ENCODE peak calls at places on chromosomes 6 and 20, in five cellular contexts. W is neural crest cell, H is heart left ventricle, D is endothelial cell of umbilical vein, M is brain microvascular endothelial cell. X is an unnamed sample.

GRCh38 chr6:43445576-43445975 is 9.8 kb downstream of the DLK2 start:
- DNase-seq in W (no peak), H (no peak), D (no peak), M (no peak), X (no peak)

GRCh38 chr6:83047065-83047754 is 18.4 kb downstream of the UBE3D start:
- DNase-seq in W (no peak), H (no peak), D (no peak), M (no peak), X (no peak)

GRCh38 chr6:136344420-136344819 is 54.8 kb upstream of the BCLAF1 start:
- DNase-seq in W (no peak), H (no peak), D (peak), M (peak), X (no peak)

GRCh38 chr6:75381878-75382633 is 97.5 kb upstream of the TMEM30A start:
- DNase-seq in W (no peak), H (no peak), D (peak), M (peak), X (no peak)

GRCh38 chr6:20819774-20820400 is 285.6 kb downstream of the CDKAL1 start:
- DNase-seq in W (no peak), H (no peak), D (no peak), M (no peak), X (no peak)

GRCh38 chr6:39452306-39452705 is 129.8 kb upstream of the KCNK16 start:
- DNase-seq in W (no peak), H (no peak), D (no peak), M (peak), X (no peak)

GRCh38 chr20:47501117-47501482 is 587 bp upstream of the NCOA3 start:
- DNase-seq in W (no peak), H (no peak), D (no peak), M (no peak), X (no peak)

GRCh38 chr20:3716195-3716834 is 3.9 kb upstream of the SIGLEC1 start:
- DNase-seq in W (peak), H (peak), D (peak), M (peak), X (peak)

GRCh38 chr6:37877373-37878149 is 58.0 kb downstream of the ZFAND3 start:
- DNase-seq in W (no peak), H (no peak), D (no peak), M (no peak), X (no peak)

GRCh38 chr20:3013771-3014170 is 29.7 kb upstream of the GNRH2 start:
- DNase-seq in W (no peak), H (no peak), D (no peak), M (no peak), X (no peak)

GRCh38 chr6:170448317-170448716 is 104.8 kb downstream of the PSMB1 start:
- DNase-seq in W (no peak), H (no peak), D (no peak), M (no peak), X (peak)

GRCh38 chr20:54069501-54069971 is 858 bp downstream of the BCAS1 start:
- DNase-seq in W (no peak), H (no peak), D (no peak), M (no peak), X (no peak)

GRCh38 chr6:35497571-35498406 is 910 bp upstream of the TEAD3 start:
- DNase-seq in W (peak), H (peak), D (peak), M (peak), X (peak)

GRCh38 chr6:31574106-31575061 is 981 bp upstream of the TNF start:
- DNase-seq in W (no peak), H (no peak), D (no peak), M (no peak), X (no peak)

GRCh38 chr20:39795401-39796272 is 833.5 kb downstream of the DHX35 start:
- DNase-seq in W (no peak), H (no peak), D (no peak), M (peak), X (no peak)

GRCh38 chr20:64224344-64225165 is 31.0 kb upstream of the PCMTD2 start:
- DNase-seq in W (no peak), H (no peak), D (peak), M (peak), X (no peak)

GRCh38 chr6:31940256-31940664 is 5.6 kb upstream of the CFB start:
- DNase-seq in W (no peak), H (no peak), D (no peak), M (peak), X (no peak)

GRCh38 chr20:41055679-41056078 is 27.1 kb downstream of the TOP1 start:
- DNase-seq in W (no peak), H (no peak), D (no peak), M (no peak), X (no peak)

GRCh38 chr20:52219441-52219840 is 27.9 kb upstream of the ZFP64 start:
- DNase-seq in W (no peak), H (no peak), D (no peak), M (no peak), X (no peak)

GRCh38 chr20:58084966-58085365 is 143.5 kb downstream of the ANKRD60 start:
- DNase-seq in W (no peak), H (no peak), D (peak), M (no peak), X (no peak)

GRCh38 chr6:80503660-80504059 is 397.2 kb downstream of the BCKDHB start:
- DNase-seq in W (no peak), H (no peak), D (no peak), M (no peak), X (no peak)

GRCh38 chr20:47784599-47785320 is 521 bp downstream of the SULF2 start:
- DNase-seq in W (peak), H (peak), D (peak), M (no peak), X (peak)

GRCh38 chr6:127550403-127550802 is 26.6 kb upstream of the C6orf58 start:
- DNase-seq in W (no peak), H (no peak), D (no peak), M (no peak), X (no peak)

GRCh38 chr6:11744753-11745152 is 33.9 kb downstream of the ADTRP start:
- DNase-seq in W (no peak), H (peak), D (peak), M (peak), X (no peak)

GRCh38 chr6:14026831-14027539 is 90.6 kb upstream of the CD83 start:
- DNase-seq in W (no peak), H (no peak), D (peak), M (no peak), X (no peak)

GRCh38 chr20:47326718-47327137 is 29.8 kb downstream of the ZMYND8 start:
- DNase-seq in W (no peak), H (no peak), D (peak), M (peak), X (no peak)

GRCh38 chr6:42043787-42044475 is 6.4 kb upstream of the TAF8 start:
- DNase-seq in W (peak), H (peak), D (peak), M (peak), X (peak)

GRCh38 chr20:37527638-37528441 is at the start of gene BLCAP:
- DNase-seq in W (peak), H (peak), D (peak), M (peak), X (peak)

GRCh38 chr20:11207749-11208502 is 534.1 kb upstream of the JAG1 start:
- DNase-seq in W (no peak), H (no peak), D (no peak), M (peak), X (no peak)

GRCh38 chr6:154520280-154520679 is 9.8 kb upstream of the CNKSR3 start:
- DNase-seq in W (no peak), H (no peak), D (no peak), M (no peak), X (no peak)

GRCh38 chr20:46367967-46368901 is 38.2 kb downstream of the ELMO2 start:
- DNase-seq in W (no peak), H (no peak), D (no peak), M (no peak), X (no peak)

GRCh38 chr20:61779176-61779965 is 286.3 kb downstream of the TAF4 start:
- DNase-seq in W (no peak), H (no peak), D (no peak), M (no peak), X (no peak)

GRCh38 chr6:130811932-130812331 is 15.3 kb upstream of the SMLR1 start:
- DNase-seq in W (no peak), H (no peak), D (no peak), M (peak), X (no peak)

GRCh38 chr6:144007779-144008500 is at the start of gene PLAGL1:
- DNase-seq in W (peak), H (peak), D (peak), M (peak), X (peak)

GRCh38 chr6:115891704-115892225 is 168.9 kb downstream of the FRK start:
- DNase-seq in W (no peak), H (no peak), D (no peak), M (no peak), X (no peak)

GRCh38 chr6:72787521-72788031 is 165.7 kb downstream of the KCNQ5 start:
- DNase-seq in W (no peak), H (no peak), D (peak), M (peak), X (no peak)
- TF ChIP-seq CTCF in W (no peak), H (no peak), D (no peak), M (no peak), X (no peak)

GRCh38 chr6:89310929-89311328 is 4.2 kb downstream of the GABRR2 start:
- DNase-seq in W (no peak), H (no peak), D (no peak), M (no peak), X (no peak)

GRCh38 chr6:89313006-89313405 is 2.1 kb downstream of the GABRR2 start:
- DNase-seq in W (no peak), H (peak), D (peak), M (peak), X (no peak)

GRCh38 chr6:89314692-89315091 is 407 bp downstream of the GABRR2 start:
- DNase-seq in W (no peak), H (no peak), D (no peak), M (no peak), X (no peak)

GRCh38 chr6:89311530-89311852 is 3.6 kb downstream of the GABRR2 start:
- DNase-seq in W (no peak), H (no peak), D (no peak), M (no peak), X (no peak)

GRCh38 chr6:89311853-89312531 is 3.1 kb downstream of the GABRR2 start:
- DNase-seq in W (peak), H (peak), D (peak), M (peak), X (no peak)
- TF ChIP-seq CTCF in W (peak), H (peak), D (peak), M (peak), X (no peak)

DNA sequence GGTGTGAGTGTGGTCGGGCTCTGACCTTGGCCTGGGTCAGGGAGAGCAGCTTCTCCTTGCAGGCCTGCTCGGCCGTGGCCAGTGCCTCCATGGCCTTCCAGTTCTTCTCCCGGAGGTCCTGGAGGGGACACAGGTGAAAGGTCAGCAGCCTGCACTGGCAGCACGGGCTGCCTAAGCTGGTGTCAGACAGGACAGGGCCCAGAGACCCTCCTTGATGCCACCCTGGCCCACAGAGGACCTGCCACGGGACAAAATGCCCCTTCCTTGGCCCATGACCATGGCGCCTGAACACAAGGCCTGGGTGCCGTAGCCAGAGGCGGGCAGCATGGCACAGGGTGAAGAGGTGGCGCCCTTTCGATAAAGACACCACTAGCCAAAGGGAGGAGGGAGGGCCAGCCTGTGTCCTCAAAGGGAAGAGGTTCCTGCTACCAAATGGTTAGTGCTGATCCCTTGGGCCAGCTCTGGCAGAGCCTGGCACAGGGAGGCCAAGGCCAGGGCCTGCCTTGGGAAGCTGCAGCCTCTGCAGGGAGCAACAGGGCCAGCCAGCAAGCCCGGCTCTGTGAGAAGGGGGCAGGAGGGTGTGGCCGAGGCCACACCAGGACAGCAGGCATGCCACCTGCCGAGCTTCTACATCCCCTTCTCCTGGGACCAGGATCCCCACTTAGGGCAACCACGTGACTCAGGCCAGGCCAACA is 54.8 kb downstream of the DSTN start:
- DNase-seq in W (no peak), H (peak), D (no peak), M (no peak), X (peak)
- TF ChIP-seq CTCF in W (no peak), H (no peak), D (no peak), M (no peak), X (no peak)

DNA sequence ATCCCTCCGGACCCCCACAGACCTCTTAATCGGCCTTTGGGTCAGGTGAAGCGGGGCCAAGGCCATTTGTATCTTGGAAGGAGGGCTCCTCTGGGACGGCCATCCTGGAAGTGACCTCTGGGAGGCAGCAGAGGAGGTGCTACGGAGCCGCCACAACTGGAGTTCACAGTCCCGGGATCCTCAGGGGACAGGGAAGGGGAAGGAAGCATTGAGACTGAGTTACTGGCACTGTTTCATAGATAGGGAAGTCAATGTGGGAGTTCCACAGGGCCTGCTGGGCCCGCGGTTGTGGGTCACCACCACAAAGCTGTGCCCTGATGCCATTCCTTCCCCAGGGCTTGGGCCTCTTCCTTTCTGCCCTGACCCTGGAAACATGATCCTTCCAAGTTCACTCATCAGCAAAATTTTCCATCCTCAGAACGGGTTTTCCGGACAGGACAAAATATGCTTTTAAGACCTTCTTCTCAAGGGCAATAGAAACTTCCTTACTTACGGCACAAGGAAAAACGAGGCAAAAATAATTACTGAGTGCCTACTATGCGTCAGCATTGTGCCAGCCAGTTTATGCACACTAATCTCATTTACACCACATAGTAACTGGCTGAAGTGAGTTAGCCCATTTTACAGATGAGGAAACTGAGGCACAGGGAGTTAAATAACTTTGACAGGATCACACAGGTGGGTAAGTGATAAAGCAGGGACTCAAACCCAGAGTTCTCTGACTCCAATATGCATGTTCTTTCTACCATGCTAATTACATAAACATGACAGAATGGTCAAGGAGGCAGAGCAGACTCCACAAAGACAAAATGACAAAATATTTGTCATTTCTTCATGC is 143.8 kb downstream of the UNC5CL start:
- DNase-seq in W (peak), H (peak), D (peak), M (peak), X (peak)
- TF ChIP-seq CTCF in W (peak), H (peak), D (peak), M (peak), X (peak)

DNA sequence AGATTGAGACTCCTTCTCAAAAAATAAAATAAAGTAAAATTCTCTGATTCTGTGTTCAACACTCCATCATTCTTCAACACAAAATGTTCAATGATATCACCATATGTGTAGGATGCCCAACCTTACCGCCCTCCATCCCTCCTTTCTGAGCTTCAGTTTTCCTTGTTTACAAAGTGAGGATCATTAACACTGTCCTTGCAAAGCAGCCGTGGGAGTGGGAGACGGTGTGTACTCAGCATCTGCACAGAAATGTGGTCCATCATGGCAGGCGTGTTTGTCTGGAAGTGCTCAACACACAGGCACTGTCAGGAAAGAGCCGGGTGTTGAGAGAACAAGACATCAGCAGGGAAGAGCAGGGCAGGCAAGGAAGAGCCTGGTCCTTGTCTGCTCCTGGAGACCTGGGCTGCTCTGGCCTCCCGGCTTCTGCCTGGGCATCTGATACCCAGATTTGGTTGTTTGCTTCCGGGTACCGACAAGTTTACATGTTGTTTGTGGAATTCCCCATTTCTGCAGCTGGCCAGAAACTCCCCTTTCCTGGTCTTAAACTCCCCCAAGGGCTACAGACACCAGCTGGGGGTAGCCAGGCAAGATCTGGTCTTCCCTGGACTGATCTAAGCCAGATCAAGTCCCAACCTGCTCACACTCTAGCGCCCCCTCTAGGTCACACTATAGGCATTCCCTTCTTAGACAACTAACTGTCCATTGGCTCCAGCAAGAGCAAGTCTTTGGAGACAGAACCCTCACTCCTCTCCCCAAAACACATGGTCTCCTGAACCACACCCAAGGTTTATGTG is 26.7 kb upstream of the TTPAL start:
- DNase-seq in W (peak), H (no peak), D (no peak), M (no peak), X (no peak)
- TF ChIP-seq CTCF in W (peak), H (no peak), D (peak), M (peak), X (peak)

GRCh38 chr6:105500693-105501092 is 97.8 kb upstream of the PREP start:
- DNase-seq in W (no peak), H (no peak), D (no peak), M (no peak), X (no peak)
- TF ChIP-seq CTCF in W (no peak), H (no peak), D (no peak), M (peak), X (no peak)

GRCh38 chr6:163187606-163188005 is 226.9 kb upstream of the QKI start:
- DNase-seq in W (no peak), H (no peak), D (no peak), M (no peak), X (no peak)
- TF ChIP-seq CTCF in W (no peak), H (no peak), D (no peak), M (no peak), X (no peak)